ENCODE peak calls at places on chromosomes 1 and 21, in eight cellular contexts. E is neuronal stem cell, S is hepatocyte, Z is fibroblast of lung, G is IMR-90, F is neural progenitor cell, P is GM23248, T is GM23338. L is an unnamed sample.

GRCh38 chr1:7526196-7526866 is 244.8 kb upstream of the VAMP3 start:
- DNase-seq in E (no peak), S (no peak), Z (no peak), G (no peak), F (no peak), P (peak), T (no peak), L (no peak)

GRCh38 chr1:233730380-233730779 is 116.5 kb downstream of the KCNK1 start:
- DNase-seq in E (no peak), S (no peak), Z (no peak), G (no peak), F (no peak), P (no peak), T (no peak), L (no peak)

GRCh38 chr1:154952664-154953063 is 3.2 kb downstream of the PBXIP1 start:
- DNase-seq in E (no peak), S (no peak), Z (no peak), G (no peak), F (no peak), P (no peak), T (no peak), L (no peak)

GRCh38 chr1:7389201-7389785 is 381.8 kb upstream of the VAMP3 start:
- DNase-seq in E (no peak), S (no peak), Z (peak), G (peak), F (no peak), P (peak), T (no peak), L (peak)

GRCh38 chr1:53075761-53076163 is 13.7 kb downstream of the PODN start:
- DNase-seq in E (no peak), S (no peak), Z (no peak), G (no peak), F (no peak), P (no peak), T (no peak), L (no peak)

GRCh38 chr1:205313681-205314308 is 7.8 kb downstream of the NUAK2 start:
- DNase-seq in E (peak), S (peak), Z (peak), G (peak), F (peak), P (no peak), T (peak), L (peak)

GRCh38 chr1:111738436-111739221 is 566 bp downstream of the INKA2 start:
- DNase-seq in E (no peak), S (peak), Z (peak), G (peak), F (peak), P (peak), T (peak), L (peak)

GRCh38 chr1:183804916-183805734 is at the start of gene RGL1:
- DNase-seq in E (peak), S (peak), Z (peak), G (peak), F (peak), P (peak), T (peak), L (peak)

GRCh38 chr1:17191990-17192242 is 13.0 kb upstream of the PADI1 start:
- DNase-seq in E (no peak), S (no peak), Z (no peak), G (no peak), F (no peak), P (no peak), T (no peak), L (no peak)

GRCh38 chr1:187476671-187477070 is 647.9 kb downstream of the PLA2G4A start:
- DNase-seq in E (no peak), S (no peak), Z (peak), G (peak), F (peak), P (peak), T (peak), L (peak)

GRCh38 chr1:197559244-197559643 is 216.0 kb downstream of the DENND1B start:
- DNase-seq in E (no peak), S (no peak), Z (no peak), G (peak), F (no peak), P (no peak), T (no peak), L (peak)

GRCh38 chr1:186541003-186541402 is 80.1 kb upstream of the PDC start:
- DNase-seq in E (no peak), S (no peak), Z (no peak), G (no peak), F (no peak), P (no peak), T (no peak), L (no peak)

GRCh38 chr1:35539073-35539823 is 18.0 kb downstream of the KIAA0319L start:
- DNase-seq in E (peak), S (no peak), Z (no peak), G (no peak), F (no peak), P (peak), T (no peak), L (no peak)

GRCh38 chr1:101291562-101292035 is 54.8 kb downstream of the S1PR1 start:
- DNase-seq in E (no peak), S (peak), Z (peak), G (peak), F (no peak), P (peak), T (no peak), L (peak)

GRCh38 chr21:38989745-38990423 is 184.2 kb downstream of the ETS2 start:
- DNase-seq in E (peak), S (peak), Z (peak), G (peak), F (peak), P (peak), T (no peak), L (peak)

GRCh38 chr21:34635307-34635706 is 20.4 kb upstream of the RCAN1 start:
- DNase-seq in E (no peak), S (no peak), Z (no peak), G (no peak), F (peak), P (no peak), T (peak), L (no peak)

GRCh38 chr1:47785561-47786271 is 211.5 kb downstream of the TRABD2B start:
- DNase-seq in E (peak), S (peak), Z (no peak), G (no peak), F (peak), P (peak), T (peak), L (no peak)

GRCh38 chr1:93585059-93585966 is 96.3 kb downstream of the BCAR3 start:
- DNase-seq in E (no peak), S (peak), Z (no peak), G (no peak), F (no peak), P (peak), T (no peak), L (no peak)

GRCh38 chr1:98325646-98326441 is 335.7 kb upstream of the SNX7 start:
- DNase-seq in E (no peak), S (peak), Z (peak), G (peak), F (no peak), P (peak), T (no peak), L (peak)

GRCh38 chr1:247172956-247173355 is 1.1 kb upstream of the ZNF124 start:
- DNase-seq in E (no peak), S (no peak), Z (no peak), G (no peak), F (no peak), P (no peak), T (no peak), L (no peak)

GRCh38 chr21:36208326-36209013 is 51.8 kb downstream of the DOP1B start:
- DNase-seq in E (no peak), S (no peak), Z (no peak), G (no peak), F (no peak), P (no peak), T (no peak), L (no peak)

GRCh38 chr1:153396461-153396860 is 5.6 kb upstream of the S100A8 start:
- DNase-seq in E (no peak), S (no peak), Z (no peak), G (no peak), F (no peak), P (no peak), T (no peak), L (no peak)

GRCh38 chr21:15283138-15283537 is 218.3 kb upstream of the NRIP1 start:
- DNase-seq in E (no peak), S (no peak), Z (no peak), G (no peak), F (no peak), P (no peak), T (no peak), L (no peak)

GRCh38 chr1:26350701-26351590 is 3.0 kb downstream of the CRYBG2 start:
- DNase-seq in E (peak), S (peak), Z (no peak), G (peak), F (peak), P (no peak), T (peak), L (peak)

GRCh38 chr1:234934611-234935033 is 194.0 kb downstream of the TOMM20 start:
- DNase-seq in E (no peak), S (no peak), Z (peak), G (peak), F (no peak), P (peak), T (no peak), L (peak)

GRCh38 chr21:39851219-39851618 is 16.0 kb upstream of the PCP4 start:
- DNase-seq in E (no peak), S (no peak), Z (no peak), G (no peak), F (no peak), P (no peak), T (no peak), L (no peak)

GRCh38 chr1:210817385-210818275 is 316.3 kb downstream of the KCNH1 start:
- DNase-seq in E (no peak), S (no peak), Z (no peak), G (no peak), F (no peak), P (no peak), T (no peak), L (no peak)

GRCh38 chr1:65688848-65689247 is 103.8 kb upstream of the PDE4B start:
- DNase-seq in E (no peak), S (peak), Z (no peak), G (no peak), F (no peak), P (peak), T (no peak), L (peak)

GRCh38 chr1:46134660-46135331 is 2.4 kb upstream of the PIK3R3 start:
- DNase-seq in E (no peak), S (peak), Z (peak), G (peak), F (no peak), P (peak), T (no peak), L (peak)

GRCh38 chr1:248900637-248901036 is 5.4 kb upstream of the PGBD2 start:
- DNase-seq in E (no peak), S (no peak), Z (no peak), G (no peak), F (no peak), P (no peak), T (no peak), L (no peak)

GRCh38 chr1:10514490-10515235 is 39.9 kb downstream of the PEX14 start:
- DNase-seq in E (no peak), S (peak), Z (peak), G (peak), F (peak), P (peak), T (peak), L (peak)

GRCh38 chr1:201321826-201322390 is 38.6 kb downstream of the PKP1 start:
- DNase-seq in E (no peak), S (no peak), Z (no peak), G (no peak), F (no peak), P (no peak), T (no peak), L (no peak)

GRCh38 chr1:46019348-46019747 is 113.1 kb downstream of the PIK3R3 start:
- DNase-seq in E (no peak), S (no peak), Z (no peak), G (no peak), F (peak), P (no peak), T (no peak), L (no peak)

GRCh38 chr1:162682013-162682419 is 49.8 kb downstream of the DDR2 start:
- DNase-seq in E (no peak), S (no peak), Z (no peak), G (no peak), F (no peak), P (no peak), T (no peak), L (no peak)

GRCh38 chr1:12148160-12148957 is 18.4 kb upstream of the TNFRSF1B start:
- DNase-seq in E (no peak), S (peak), Z (peak), G (peak), F (no peak), P (no peak), T (no peak), L (no peak)

GRCh38 chr1:92459871-92460320 is 26.8 kb downstream of the GFI1 start:
- DNase-seq in E (no peak), S (no peak), Z (no peak), G (no peak), F (no peak), P (no peak), T (no peak), L (no peak)

GRCh38 chr1:86703696-86704455 is 500 bp upstream of the SH3GLB1 start:
- DNase-seq in E (peak), S (no peak), Z (no peak), G (no peak), F (peak), P (peak), T (peak), L (no peak)

GRCh38 chr1:150560011-150560438 is 10.8 kb downstream of the ADAMTSL4 start:
- DNase-seq in E (peak), S (peak), Z (peak), G (no peak), F (peak), P (peak), T (peak), L (peak)

GRCh38 chr1:110292031-110292300 is 47.2 kb upstream of the RBM15 start:
- DNase-seq in E (no peak), S (no peak), Z (no peak), G (no peak), F (no peak), P (no peak), T (no peak), L (no peak)
- H3K4me2 ChIP-seq in E (no peak), S (no peak), Z (no peak), G (no peak), F (no peak), P (peak), T (no peak), L (no peak)

GRCh38 chr1:2255047-2255419 is 26.9 kb downstream of the SKI start:
- DNase-seq in E (no peak), S (no peak), Z (no peak), G (no peak), F (no peak), P (no peak), T (no peak), L (no peak)
- H3K4me2 ChIP-seq in E (no peak), S (no peak), Z (no peak), G (no peak), F (no peak), P (no peak), T (no peak), L (no peak)

DNA sequence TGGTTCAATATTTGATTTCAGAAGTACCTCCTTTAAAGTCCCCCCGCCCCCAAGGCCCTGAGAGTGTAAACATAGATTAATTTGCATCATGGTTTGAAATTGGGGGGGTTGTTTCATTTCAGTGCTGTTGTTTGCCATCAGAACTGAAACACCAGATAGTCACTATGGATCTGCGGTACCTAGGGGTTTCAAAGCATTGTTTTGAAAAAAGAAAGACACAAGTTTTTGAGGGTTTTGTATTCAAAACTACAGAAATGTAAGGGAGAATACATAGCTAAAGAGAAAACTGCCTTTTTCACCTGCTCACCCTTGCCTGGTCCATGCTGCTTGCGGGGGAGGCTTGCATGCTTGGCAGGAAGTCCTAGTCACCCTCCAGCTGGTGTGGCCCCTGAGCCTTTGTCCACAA is 59.3 kb downstream of the ACP6 start:
- DNase-seq in E (no peak), S (no peak), Z (no peak), G (no peak), F (no peak), P (no peak), T (no peak), L (no peak)
- H3K4me2 ChIP-seq in E (no peak), S (no peak), Z (no peak), G (no peak), F (no peak), P (no peak), T (peak), L (no peak)

GRCh38 chr1:207878939-207879338 is 32.0 kb downstream of the CD34 start:
- DNase-seq in E (no peak), S (no peak), Z (no peak), G (no peak), F (no peak), P (no peak), T (no peak), L (no peak)

GRCh38 chr1:207872655-207873054 is 38.3 kb downstream of the CD34 start:
- DNase-seq in E (no peak), S (no peak), Z (no peak), G (no peak), F (no peak), P (no peak), T (no peak), L (no peak)

GRCh38 chr1:207876129-207876528 is 34.8 kb downstream of the CD34 start:
- DNase-seq in E (no peak), S (no peak), Z (no peak), G (no peak), F (peak), P (no peak), T (peak), L (no peak)

GRCh38 chr1:207873055-207873890 is 37.7 kb downstream of the CD34 start:
- DNase-seq in E (no peak), S (no peak), Z (no peak), G (no peak), F (no peak), P (no peak), T (no peak), L (no peak)

DNA sequence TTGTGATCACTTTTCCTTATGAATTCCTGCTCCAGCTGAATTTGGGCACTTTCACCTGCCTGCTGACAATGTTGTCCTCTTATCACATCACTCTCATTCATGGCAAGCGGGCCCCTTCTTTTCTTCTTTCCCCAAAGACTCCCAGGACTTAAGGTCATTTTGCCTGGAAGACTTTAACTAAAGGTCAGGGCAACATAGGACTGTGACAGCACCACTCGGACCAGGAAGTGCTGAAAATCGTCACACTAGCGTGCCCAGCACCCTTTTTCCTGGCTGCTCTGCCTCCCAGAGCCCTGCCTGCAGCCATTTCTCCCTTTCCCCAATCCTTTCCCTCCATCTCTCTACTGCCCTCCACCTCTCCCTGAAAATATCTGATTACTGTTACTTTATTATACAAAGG is 35.4 kb downstream of the CD34 start:
- DNase-seq in E (no peak), S (no peak), Z (no peak), G (no peak), F (no peak), P (no peak), T (no peak), L (no peak)
- H3K4me2 ChIP-seq in E (no peak), S (no peak), Z (no peak), G (no peak), F (no peak), P (no peak), T (no peak), L (no peak)

GRCh38 chr1:32246888-32247273 is at the start of gene FAM167B:
- DNase-seq in E (no peak), S (no peak), Z (peak), G (peak), F (no peak), P (peak), T (no peak), L (no peak)
- H3K4me2 ChIP-seq in E (no peak), S (no peak), Z (no peak), G (no peak), F (no peak), P (peak), T (peak), L (no peak)